ENCODE peak calls at places on chromosome 11, in four cellular contexts. T, H, S and U are unnamed samples.

GRCh38 chr11:84763931-84764330 is 863.2 kb downstream of the DLG2 start:
- DNase-seq in T (no peak), H (no peak), S (no peak), U (no peak)

GRCh38 chr11:34214961-34215805 is 109.8 kb downstream of the NAT10 start:
- DNase-seq in T (peak; percentile 78), H (peak; percentile 63), S (no peak), U (no peak)

GRCh38 chr11:36469881-36470802 is 39.9 kb downstream of the TRAF6 start:
- DNase-seq in T (peak; percentile 74), H (no peak), S (no peak), U (no peak)

GRCh38 chr11:108147150-108147549 is 25.8 kb downstream of the ACAT1 start:
- DNase-seq in T (no peak), H (no peak), S (no peak), U (no peak)

GRCh38 chr11:44316388-44317240 is 6.7 kb upstream of the ALX4 start:
- DNase-seq in T (no peak), H (no peak), S (no peak), U (peak; percentile 26)

GRCh38 chr11:91686700-91687099 is 537.9 kb upstream of the FAT3 start:
- DNase-seq in T (no peak), H (no peak), S (no peak), U (no peak)

GRCh38 chr11:57597971-57598830 is 716 bp downstream of the SERPING1 start:
- DNase-seq in T (peak; percentile 24), H (no peak), S (peak; percentile 69), U (no peak)

GRCh38 chr11:107704432-107704831 is 7.4 kb downstream of the SLN start:
- DNase-seq in T (peak; percentile 61), H (no peak), S (no peak), U (no peak)

GRCh38 chr11:14370496-14370895 is 11.5 kb upstream of the RRAS2 start:
- DNase-seq in T (no peak), H (no peak), S (no peak), U (no peak)
- TF ChIP-seq POLR2A in T (no peak), H (no peak), S (no peak), U (no peak)

DNA sequence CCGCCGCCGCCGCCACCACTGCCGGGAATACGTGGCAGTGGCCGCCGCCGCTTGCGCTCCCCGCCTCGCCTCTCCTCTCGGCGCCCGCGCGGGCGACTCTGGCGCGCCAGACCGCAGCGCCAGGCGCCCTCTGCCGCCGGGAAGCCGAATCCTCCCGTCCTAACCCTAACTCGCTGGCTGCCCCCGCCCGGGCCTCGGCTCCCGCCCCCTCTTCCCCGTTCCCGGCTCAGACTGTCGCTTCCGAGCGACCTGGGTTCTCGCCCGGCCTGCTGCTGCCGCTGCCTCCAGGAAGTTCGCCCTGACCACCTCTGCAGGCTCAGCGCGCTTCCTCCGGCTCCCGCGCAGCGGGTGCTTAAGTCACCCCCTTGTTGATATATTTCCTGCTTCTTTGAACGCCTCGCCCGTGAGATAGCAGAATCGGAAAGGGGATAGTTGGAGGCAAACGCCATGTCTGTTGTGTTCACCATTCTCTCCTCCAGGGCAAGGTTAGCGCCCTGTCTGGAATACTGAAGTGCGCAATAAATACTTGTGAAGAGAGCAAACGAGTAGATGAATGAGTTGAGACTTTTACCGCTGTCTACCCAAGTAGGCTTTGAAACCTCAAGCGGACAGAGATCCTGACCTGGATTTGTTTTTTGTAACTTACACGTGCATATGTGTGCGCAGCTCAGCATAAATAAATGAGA is at the start of gene SMCO4:
- DNase-seq in T (peak; percentile 66), H (peak; percentile 70), S (peak; percentile 86), U (peak; percentile 78)
- TF ChIP-seq POLR2A in T (peak; percentile 45), H (peak; percentile 32), S (no peak), U (no peak)

GRCh38 chr11:65646921-65647701 is 9.2 kb downstream of the SIPA1 start:
- DNase-seq in T (no peak), H (peak; percentile 67), S (no peak), U (no peak)
- TF ChIP-seq POLR2A in T (no peak), H (peak; percentile 79), S (no peak), U (no peak)

DNA sequence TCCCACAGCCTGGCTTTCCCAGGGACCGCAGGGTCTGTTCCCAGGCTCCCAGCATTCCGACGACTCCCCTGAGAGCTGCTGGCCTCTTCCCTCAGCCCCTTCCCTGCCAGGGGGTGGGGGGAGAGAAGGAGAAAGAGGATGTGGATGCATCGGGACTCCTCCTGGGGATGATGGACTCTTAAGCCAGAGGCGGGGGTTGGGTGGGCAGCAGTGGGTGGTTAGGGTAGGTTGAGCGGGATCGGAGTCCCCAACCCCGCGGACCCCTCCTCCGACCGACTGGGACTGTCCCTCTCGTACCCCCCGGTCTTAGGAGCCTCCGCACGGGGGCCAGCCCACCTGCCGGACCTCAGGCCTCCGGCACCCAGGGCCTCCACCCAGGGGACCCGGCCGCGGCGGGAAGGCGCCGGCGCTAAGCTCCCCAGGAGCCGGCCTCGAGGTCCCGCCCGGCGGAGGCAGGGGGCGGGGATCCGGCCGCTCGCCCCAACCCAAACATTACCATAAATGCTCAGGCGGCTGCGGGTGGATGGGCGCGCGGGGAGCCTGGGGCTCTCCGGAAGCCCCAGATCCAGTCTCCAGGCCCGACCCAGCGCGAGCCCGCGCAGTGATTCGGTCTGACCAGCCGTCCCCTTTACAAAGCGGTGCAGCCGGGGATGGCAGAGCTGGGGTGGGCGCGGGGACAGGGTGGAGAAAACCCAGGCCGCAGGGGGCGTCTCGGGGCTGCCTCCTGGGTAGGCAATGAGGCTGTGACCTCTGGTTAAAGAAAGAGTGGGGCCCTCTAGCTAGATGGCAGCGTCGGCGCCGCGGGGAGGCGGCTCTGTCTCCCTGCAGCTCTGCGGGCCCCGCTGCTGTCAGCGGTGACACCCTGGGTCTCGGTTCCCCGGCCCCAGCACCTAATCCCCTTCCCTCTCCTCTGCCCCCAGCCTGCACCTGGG is 3.9 kb upstream of the MCAM start:
- DNase-seq in T (peak; percentile 65), H (no peak), S (no peak), U (no peak)
- TF ChIP-seq POLR2A in T (peak; percentile 43), H (no peak), S (no peak), U (no peak)

DNA sequence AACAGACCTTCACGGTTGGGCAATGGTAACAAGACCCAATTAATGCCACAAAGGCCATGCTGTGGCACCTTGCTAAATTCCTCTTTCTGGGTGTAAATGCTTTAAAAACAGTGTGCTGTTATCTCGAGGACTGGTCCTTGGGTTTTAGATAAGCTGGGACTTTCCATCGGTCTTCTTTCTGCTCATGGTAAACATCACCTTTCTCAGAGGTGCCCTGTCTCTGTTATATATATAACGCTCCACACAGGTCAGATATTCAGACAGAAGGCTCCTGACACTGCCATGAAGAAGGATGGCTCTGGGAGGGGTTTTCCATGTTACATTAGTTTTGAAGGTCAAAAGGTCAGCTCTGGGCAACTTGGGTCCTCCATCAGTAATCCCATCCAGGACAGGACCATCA is 151.6 kb downstream of the BBOX1 start:
- DNase-seq in T (no peak), H (no peak), S (no peak), U (peak; percentile 23)
- TF ChIP-seq POLR2A in T (no peak), H (no peak), S (no peak), U (no peak)

GRCh38 chr11:45658292-45658991 is 7.0 kb downstream of the CHST1 start:
- DNase-seq in T (peak; percentile 45), H (no peak), S (peak; percentile 68), U (no peak)
- TF ChIP-seq POLR2A in T (no peak), H (no peak), S (no peak), U (no peak)

GRCh38 chr11:1409108-1409851 is 19.5 kb downstream of the BRSK2 start:
- DNase-seq in T (no peak), H (no peak), S (no peak), U (no peak)
- TF ChIP-seq POLR2A in T (no peak), H (no peak), S (no peak), U (no peak)

GRCh38 chr11:134052395-134052987 is 16.4 kb upstream of the JAM3 start:
- DNase-seq in T (peak; percentile 22), H (no peak), S (no peak), U (no peak)

GRCh38 chr11:134049303-134049702 is 19.6 kb upstream of the JAM3 start:
- DNase-seq in T (no peak), H (no peak), S (peak; percentile 45), U (no peak)

GRCh38 chr11:134052988-134053945 is 15.6 kb upstream of the JAM3 start:
- DNase-seq in T (no peak), H (no peak), S (peak; percentile 10), U (no peak)

GRCh38 chr11:134048028-134048427 is 20.8 kb upstream of the JAM3 start:
- DNase-seq in T (no peak), H (no peak), S (no peak), U (no peak)

DNA sequence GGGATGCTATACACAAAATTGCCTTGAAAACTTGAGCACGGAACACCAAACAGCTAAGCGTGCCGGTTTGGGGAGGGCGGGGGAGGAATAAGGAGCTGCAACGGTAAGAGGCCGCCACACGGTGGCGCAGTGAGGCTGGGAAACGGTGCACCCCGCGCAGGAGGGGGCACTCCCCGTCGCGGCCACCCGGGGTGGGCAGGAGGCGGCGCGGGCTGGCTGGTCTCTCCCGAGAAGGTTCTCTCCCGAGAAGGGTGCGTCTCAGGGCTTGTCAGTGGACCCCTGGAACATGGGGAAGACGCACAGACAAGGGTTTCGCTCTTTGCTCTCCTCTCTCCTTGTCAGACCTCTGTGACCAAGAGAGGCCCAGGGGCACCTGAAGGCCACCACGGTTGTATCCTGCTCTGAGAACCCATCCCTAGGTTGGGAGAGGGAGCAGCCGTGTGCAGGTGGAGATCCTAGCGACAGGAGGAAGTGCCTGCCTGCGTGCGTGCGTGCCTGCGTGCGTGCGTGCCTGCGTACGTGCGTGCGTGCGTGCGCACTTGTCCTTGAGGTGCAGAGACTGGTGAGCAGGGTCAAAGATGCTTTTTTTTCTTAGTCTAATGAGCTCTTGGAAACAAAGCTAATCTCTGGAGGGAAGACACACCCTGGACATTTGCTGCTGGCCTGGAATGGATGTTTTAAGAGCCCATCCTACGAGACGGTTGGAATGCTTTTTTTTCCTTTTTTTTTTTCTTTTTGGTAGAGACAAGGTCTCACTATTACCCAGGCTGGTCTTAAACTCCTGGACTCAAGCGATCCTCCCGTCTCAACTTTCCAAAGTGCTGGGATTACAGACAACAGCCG is 18.1 kb upstream of the JAM3 start:
- DNase-seq in T (peak; percentile 49), H (peak; percentile 55), S (peak; percentile 91), U (peak; percentile 57)
- TF ChIP-seq POLR2A in T (peak; percentile 56), H (no peak), S (no peak), U (no peak)